ENCODE peak calls at places on chromosomes 7 and 10, in four cellular contexts. One of them, this sample, is unnamed.

GRCh38 chr10:127125331-127125730 is 71.1 kb downstream of the INSYN2A start:
- DNase-seq in H9: no peak
- DNase-seq in Calu3: no peak
- DNase-seq in iPS-NIHi11: no peak
- DNase-seq in this sample: no peak

GRCh38 chr7:99137418-99138180 is 6.3 kb downstream of the SMURF1 start:
- DNase-seq in Calu3: no peak
- DNase-seq in H9: peak; percentile 75
- DNase-seq in iPS-NIHi11: peak; percentile 71
- DNase-seq in this sample: peak; percentile 81

GRCh38 chr10:34171957-34172527 is 643.1 kb downstream of the PARD3 start:
- DNase-seq in H9: no peak
- DNase-seq in Calu3: no peak
- DNase-seq in iPS-NIHi11: no peak
- DNase-seq in this sample: peak; percentile 79

GRCh38 chr10:110364531-110364937 is 59.8 kb upstream of the SMNDC1 start:
- DNase-seq in iPS-NIHi11: no peak
- DNase-seq in Calu3: no peak
- DNase-seq in H9: no peak
- DNase-seq in this sample: no peak

GRCh38 chr10:124268976-124269375 is 149.7 kb downstream of the OAT start:
- DNase-seq in iPS-NIHi11: no peak
- DNase-seq in Calu3: no peak
- DNase-seq in H9: no peak
- DNase-seq in this sample: no peak

GRCh38 chr7:31487476-31487875 is 26.4 kb upstream of the ITPRID1 start:
- DNase-seq in iPS-NIHi11: no peak
- DNase-seq in Calu3: no peak
- DNase-seq in H9: no peak
- DNase-seq in this sample: no peak

GRCh38 chr10:114102253-114102652 is 58.6 kb downstream of the ADRB1 start:
- DNase-seq in H9: no peak
- DNase-seq in iPS-NIHi11: no peak
- DNase-seq in Calu3: no peak
- DNase-seq in this sample: no peak

GRCh38 chr7:139771001-139771956 is 6.5 kb downstream of the HIPK2 start:
- DNase-seq in Calu3: peak; percentile 28
- DNase-seq in iPS-NIHi11: no peak
- DNase-seq in H9: no peak
- DNase-seq in this sample: no peak

GRCh38 chr7:121516791-121517305 is 120.7 kb upstream of the FAM3C start:
- DNase-seq in Calu3: no peak
- DNase-seq in H9: no peak
- DNase-seq in iPS-NIHi11: no peak
- DNase-seq in this sample: no peak

GRCh38 chr10:13234172-13234571 is at the start of gene UCMA:
- DNase-seq in iPS-NIHi11: no peak
- DNase-seq in H9: no peak
- DNase-seq in Calu3: no peak
- DNase-seq in this sample: no peak

GRCh38 chr10:22016046-22016705 is 12.6 kb upstream of the DNAJC1 start:
- DNase-seq in iPS-NIHi11: no peak
- DNase-seq in Calu3: no peak
- DNase-seq in H9: no peak
- DNase-seq in this sample: no peak

GRCh38 chr10:49679480-49679893 is at the start of gene C10orf53:
- DNase-seq in H9: peak; percentile 88
- DNase-seq in iPS-NIHi11: peak; percentile 90
- DNase-seq in Calu3: no peak
- DNase-seq in this sample: peak; percentile 51

GRCh38 chr10:80144302-80145131 is 12.0 kb downstream of the PLAC9 start:
- DNase-seq in Calu3: peak; percentile 82
- DNase-seq in iPS-NIHi11: peak; percentile 64
- DNase-seq in H9: peak; percentile 46
- DNase-seq in this sample: no peak

GRCh38 chr7:7595451-7595850 is 28.8 kb downstream of the MIOS start:
- DNase-seq in Calu3: no peak
- DNase-seq in H9: no peak
- DNase-seq in iPS-NIHi11: no peak
- DNase-seq in this sample: peak; percentile 54

GRCh38 chr10:61100882-61101281 is 156.9 kb upstream of the RHOBTB1 start:
- DNase-seq in H9: no peak
- DNase-seq in iPS-NIHi11: no peak
- DNase-seq in Calu3: no peak
- DNase-seq in this sample: no peak

GRCh38 chr7:135743907-135744789 is 4.5 kb downstream of the FAM180A start:
- DNase-seq in H9: no peak
- DNase-seq in Calu3: no peak
- DNase-seq in iPS-NIHi11: no peak
- DNase-seq in this sample: peak; percentile 41

GRCh38 chr10:97801449-97801848 is 29.6 kb upstream of the SFRP5 start:
- DNase-seq in H9: no peak
- DNase-seq in iPS-NIHi11: no peak
- DNase-seq in Calu3: no peak
- DNase-seq in this sample: no peak

GRCh38 chr10:132272061-132272766 is 35.5 kb downstream of the STK32C start:
- DNase-seq in H9: no peak
- DNase-seq in Calu3: no peak
- DNase-seq in iPS-NIHi11: no peak
- DNase-seq in this sample: peak; percentile 86

GRCh38 chr10:28678687-28679457 is 1.6 kb downstream of the BAMBI start:
- DNase-seq in Calu3: no peak
- DNase-seq in H9: no peak
- DNase-seq in iPS-NIHi11: no peak
- DNase-seq in this sample: no peak

GRCh38 chr7:108557617-108558016 is 11.9 kb downstream of the THAP5 start:
- DNase-seq in iPS-NIHi11: no peak
- DNase-seq in H9: no peak
- DNase-seq in Calu3: no peak
- DNase-seq in this sample: no peak

GRCh38 chr10:93032809-93033137 is 27.8 kb upstream of the CYP26C1 start:
- DNase-seq in H9: no peak
- DNase-seq in iPS-NIHi11: no peak
- DNase-seq in Calu3: no peak
- DNase-seq in this sample: no peak

GRCh38 chr7:80445351-80445750 is 66.5 kb downstream of the GNAT3 start:
- DNase-seq in Calu3: no peak
- DNase-seq in iPS-NIHi11: no peak
- DNase-seq in H9: no peak
- DNase-seq in this sample: no peak

GRCh38 chr7:139114585-139114984 is 5.1 kb upstream of the ZC3HAV1 start:
- DNase-seq in iPS-NIHi11: no peak
- DNase-seq in H9: no peak
- DNase-seq in Calu3: no peak
- DNase-seq in this sample: no peak

GRCh38 chr10:132883391-132883881 is 58.9 kb downstream of the CFAP46 start:
- DNase-seq in H9: no peak
- DNase-seq in iPS-NIHi11: no peak
- DNase-seq in Calu3: no peak
- DNase-seq in this sample: no peak

GRCh38 chr10:79328737-79329504 is 18.3 kb upstream of the PPIF start:
- DNase-seq in H9: no peak
- DNase-seq in Calu3: peak; percentile 28
- DNase-seq in iPS-NIHi11: no peak
- DNase-seq in this sample: no peak

GRCh38 chr7:1911571-1911970 is 241.5 kb downstream of the ELFN1 start:
- DNase-seq in Calu3: no peak
- DNase-seq in iPS-NIHi11: no peak
- DNase-seq in H9: no peak
- DNase-seq in this sample: no peak

GRCh38 chr10:112235920-112236319 is 47.3 kb upstream of the TECTB start:
- DNase-seq in Calu3: no peak
- DNase-seq in H9: no peak
- DNase-seq in iPS-NIHi11: no peak
- DNase-seq in this sample: peak; percentile 41

GRCh38 chr10:73339436-73339835 is 19.2 kb downstream of the CFAP70 start:
- DNase-seq in Calu3: no peak
- DNase-seq in H9: no peak
- DNase-seq in iPS-NIHi11: no peak
- DNase-seq in this sample: no peak

GRCh38 chr7:127938588-127938987 is 92.6 kb downstream of the LRRC4 start:
- DNase-seq in Calu3: peak; percentile 1
- DNase-seq in H9: no peak
- DNase-seq in iPS-NIHi11: no peak
- DNase-seq in this sample: peak; percentile 89

GRCh38 chr10:68594405-68594804 is 34.3 kb downstream of the TET1 start:
- DNase-seq in H9: peak; percentile 16
- DNase-seq in Calu3: peak; percentile 7
- DNase-seq in iPS-NIHi11: no peak
- DNase-seq in this sample: no peak

GRCh38 chr7:28236560-28236959 is 56.0 kb upstream of the JAZF1 start:
- DNase-seq in iPS-NIHi11: no peak
- DNase-seq in H9: no peak
- DNase-seq in Calu3: no peak
- DNase-seq in this sample: no peak

GRCh38 chr10:35306852-35307251 is 29.5 kb upstream of the CCNY start:
- DNase-seq in iPS-NIHi11: no peak
- DNase-seq in H9: no peak
- DNase-seq in Calu3: peak; percentile 75
- DNase-seq in this sample: no peak

GRCh38 chr10:85492684-85493083 is 873.9 kb downstream of the GRID1 start:
- DNase-seq in Calu3: no peak
- DNase-seq in H9: peak; percentile 58
- DNase-seq in iPS-NIHi11: peak; percentile 52
- DNase-seq in this sample: no peak

GRCh38 chr10:110694820-110695219 is 50.7 kb downstream of the RBM20 start:
- DNase-seq in H9: no peak
- DNase-seq in Calu3: no peak
- DNase-seq in iPS-NIHi11: no peak
- DNase-seq in this sample: no peak

GRCh38 chr10:13961096-13961495 is 369.6 kb downstream of the FRMD4A start:
- DNase-seq in H9: no peak
- DNase-seq in iPS-NIHi11: no peak
- DNase-seq in Calu3: no peak
- DNase-seq in this sample: peak; percentile 84

GRCh38 chr10:121484401-121484800 is 113.8 kb downstream of the FGFR2 start:
- DNase-seq in H9: no peak
- DNase-seq in iPS-NIHi11: no peak
- DNase-seq in Calu3: no peak
- DNase-seq in this sample: no peak

GRCh38 chr7:149790146-149790548 is 16.8 kb upstream of the ZNF467 start:
- DNase-seq in H9: peak; percentile 69
- DNase-seq in Calu3: no peak
- DNase-seq in iPS-NIHi11: peak; percentile 88
- DNase-seq in this sample: peak; percentile 47